ENCODE peak calls at places on chromosomes 3 and 15, in nine cellular contexts. A is astrocyte, V is IMR-90, N is GM12878, O is GM23248, I is hepatocyte, P is neuronal stem cell, J is neural progenitor cell, H is fibroblast of lung. X is an unnamed sample.
A peak's percentile ranks its signal among the peaks of the same experiment; 100 is the strongest.

GRCh38 chr15:41241251-41241964 is 10.3 kb downstream of the CHP1 start:
- DNase-seq in A (no peak), V (no peak), N (no peak), O (no peak), I (peak; percentile 61), P (no peak), J (no peak), H (no peak), X (no peak)

GRCh38 chr3:120473896-120474675 is 23.3 kb upstream of the FSTL1 start:
- DNase-seq in A (peak; percentile 82), V (no peak), N (no peak), O (no peak), I (no peak), P (no peak), J (no peak), H (no peak), X (no peak)

GRCh38 chr3:23829242-23829934 is 23.6 kb downstream of the UBE2E1 start:
- DNase-seq in A (no peak), V (no peak), N (peak; percentile 77), O (no peak), I (no peak), P (no peak), J (no peak), H (no peak), X (no peak)

GRCh38 chr15:56978898-56979662 is 60.6 kb downstream of the TCF12 start:
- DNase-seq in A (peak; percentile 52), V (peak; percentile 71), N (no peak), O (peak; percentile 69), I (no peak), P (no peak), J (no peak), H (peak; percentile 32), X (peak; percentile 41)

GRCh38 chr15:65819563-65819960 is 27.5 kb upstream of the DENND4A start:
- DNase-seq in A (no peak), V (peak; percentile 52), N (no peak), O (no peak), I (no peak), P (no peak), J (no peak), H (no peak), X (no peak)

GRCh38 chr15:38684461-38685000 is 119.9 kb upstream of the RASGRP1 start:
- DNase-seq in A (no peak), V (no peak), N (no peak), O (no peak), I (no peak), P (no peak), J (no peak), H (no peak), X (no peak)

GRCh38 chr3:57556459-57557087 is 499 bp downstream of the PDE12 start:
- DNase-seq in A (peak; percentile 26), V (no peak), N (no peak), O (peak; percentile 64), I (peak; percentile 50), P (no peak), J (no peak), H (no peak), X (no peak)

GRCh38 chr3:31077826-31078225 is 183.4 kb upstream of the GADL1 start:
- DNase-seq in A (peak; percentile 37), V (peak; percentile 54), N (no peak), O (peak; percentile 65), I (no peak), P (no peak), J (no peak), H (no peak), X (peak; percentile 55)

GRCh38 chr3:159948423-159949140 is 40.1 kb upstream of the IL12A start:
- DNase-seq in A (peak; percentile 55), V (peak; percentile 36), N (no peak), O (peak; percentile 60), I (no peak), P (no peak), J (no peak), H (no peak), X (peak; percentile 20)

GRCh38 chr3:76131396-76132153 is 346.2 kb upstream of the ZNF717 start:
- DNase-seq in A (peak; percentile 35), V (peak; percentile 51), N (no peak), O (peak; percentile 54), I (peak; percentile 10), P (no peak), J (no peak), H (peak; percentile 58), X (peak; percentile 1)

GRCh38 chr3:180478695-180479094 is 123.3 kb upstream of the TTC14 start:
- DNase-seq in A (no peak), V (no peak), N (no peak), O (no peak), I (no peak), P (no peak), J (no peak), H (no peak), X (no peak)

GRCh38 chr15:44183363-44183762 is 11.7 kb downstream of the FRMD5 start:
- DNase-seq in A (no peak), V (no peak), N (no peak), O (no peak), I (no peak), P (no peak), J (no peak), H (no peak), X (no peak)

GRCh38 chr3:132659370-132660055 is at the start of gene ACAD11:
- DNase-seq in A (peak; percentile 75), V (peak; percentile 68), N (peak; percentile 35), O (peak; percentile 87), I (peak; percentile 78), P (peak; percentile 56), J (peak; percentile 79), H (peak; percentile 73), X (peak; percentile 71)

GRCh38 chr3:14452676-14453367 is 50.4 kb downstream of the SLC6A6 start:
- DNase-seq in A (peak; percentile 98), V (peak; percentile 98), N (no peak), O (peak; percentile 96), I (peak; percentile 81), P (no peak), J (no peak), H (peak; percentile 99), X (peak; percentile 81)

GRCh38 chr15:49063402-49064280 is 17.4 kb upstream of the SECISBP2L start:
- DNase-seq in A (no peak), V (no peak), N (no peak), O (no peak), I (no peak), P (no peak), J (peak; percentile 31), H (no peak), X (no peak)

GRCh38 chr3:107218864-107219269 is 158.4 kb upstream of the CCDC54 start:
- DNase-seq in A (no peak), V (no peak), N (no peak), O (no peak), I (no peak), P (no peak), J (no peak), H (no peak), X (no peak)

GRCh38 chr15:93028632-93029612 is 60.1 kb downstream of the RGMA start:
- DNase-seq in A (peak; percentile 89), V (peak; percentile 91), N (no peak), O (peak; percentile 96), I (peak; percentile 44), P (no peak), J (no peak), H (peak; percentile 98), X (peak; percentile 90)

GRCh38 chr15:35673093-35673573 is 127.2 kb upstream of the DPH6 start:
- DNase-seq in A (no peak), V (no peak), N (no peak), O (no peak), I (peak; percentile 46), P (no peak), J (no peak), H (no peak), X (no peak)

GRCh38 chr3:129025691-129026435 is 24.8 kb downstream of the EFCC1 start:
- DNase-seq in A (no peak), V (no peak), N (no peak), O (no peak), I (no peak), P (no peak), J (no peak), H (peak; percentile 40), X (no peak)
- H3K4me2 ChIP-seq in A (no peak overlapping the region), V (no peak overlapping the region), N (no peak overlapping the region), O (no peak overlapping the region), I (no peak overlapping the region), P (no peak overlapping the region), J (no peak overlapping the region), H (no peak overlapping the region), X (no peak overlapping the region)

GRCh38 chr3:4980229-4981159 is 1.3 kb downstream of the BHLHE40 start:
- DNase-seq in A (peak; percentile 83), V (peak; percentile 92), N (peak; percentile 66), O (peak; percentile 97), I (peak; percentile 94), P (peak; percentile 59), J (peak; percentile 75), H (peak; percentile 93), X (peak; percentile 81)
- H3K4me2 ChIP-seq in A (peak overlapping the region; percentile 86), V (peak overlapping the region; percentile 78), N (peak overlapping the region; percentile 68), O (peak overlapping the region; percentile 98), I (peak overlapping the region; percentile 77), P (peak overlapping the region; percentile 98), J (peak overlapping the region; percentile 81), H (peak overlapping the region; percentile 84), X (peak overlapping the region; percentile 77)

GRCh38 chr3:10320320-10320677 is 613 bp downstream of the SEC13 start:
- DNase-seq in A (no peak), V (no peak), N (no peak), O (peak; percentile 47), I (no peak), P (no peak), J (no peak), H (no peak), X (peak; percentile 8)

GRCh38 chr3:10319251-10319650 is 1.7 kb downstream of the SEC13 start:
- DNase-seq in A (no peak), V (no peak), N (no peak), O (no peak), I (no peak), P (no peak), J (no peak), H (no peak), X (no peak)

GRCh38 chr3:10317961-10318350 is 3.0 kb downstream of the SEC13 start:
- DNase-seq in A (no peak), V (no peak), N (no peak), O (no peak), I (no peak), P (no peak), J (no peak), H (no peak), X (no peak)

GRCh38 chr3:10321630-10322354 is 880 bp upstream of the SEC13 start:
- DNase-seq in A (no peak), V (no peak), N (no peak), O (no peak), I (no peak), P (no peak), J (no peak), H (no peak), X (no peak)

DNA sequence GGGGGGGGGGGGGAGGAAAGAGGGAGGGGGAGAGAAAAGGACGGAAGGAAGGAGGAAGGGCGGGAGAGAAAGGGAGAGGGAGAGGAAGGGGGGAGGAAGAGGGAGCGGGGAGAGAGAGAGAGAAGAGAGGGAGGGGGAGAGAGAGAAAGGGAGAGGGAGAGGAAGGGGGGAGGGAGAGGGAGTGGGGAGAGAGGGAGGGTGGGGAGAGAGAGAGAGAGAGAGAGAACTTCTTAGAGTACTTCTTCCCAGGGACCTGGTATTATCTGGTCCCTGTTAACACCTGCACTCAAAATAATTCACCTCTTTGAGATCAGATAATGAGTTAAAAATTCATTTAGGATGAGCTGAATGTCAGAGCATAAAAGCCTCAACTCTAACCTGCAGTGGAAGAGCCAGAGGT is 1.1 kb downstream of the SEC13 start:
- DNase-seq in A (peak; percentile 39), V (peak; percentile 12), N (no peak), O (peak; percentile 32), I (no peak), P (no peak), J (no peak), H (peak; percentile 15), X (no peak)
- H3K4me2 ChIP-seq in A (peak overlapping the region; percentile 93), V (peak overlapping the region; percentile 95), N (peak overlapping the region; percentile 90), O (peak overlapping the region; percentile 99), I (peak overlapping the region; percentile 92), P (peak overlapping the region; percentile 81), J (peak overlapping the region; percentile 100), H (peak overlapping the region; percentile 67), X (peak overlapping the region; percentile 87)

GRCh38 chr3:142940472-142940871 is 23.0 kb downstream of the PAQR9 start:
- DNase-seq in A (no peak), V (no peak), N (no peak), O (peak; percentile 13), I (no peak), P (no peak), J (no peak), H (no peak), X (peak; percentile 37)
- H3K4me2 ChIP-seq in A (no peak overlapping the region), V (no peak overlapping the region), N (no peak overlapping the region), O (no peak overlapping the region), I (no peak overlapping the region), P (no peak overlapping the region), J (no peak overlapping the region), H (no peak overlapping the region), X (no peak overlapping the region)